ENCODE peak calls at places on chromosomes 4 and X, in six cellular contexts. One of them, this sample, is unnamed.

GRCh38 chrX:43423876-43424275 is 232.2 kb upstream of the MAOA start:
- DNase-seq in prostate gland: no peak
- DNase-seq in GM12878: no peak
- DNase-seq in dorsolateral prefrontal cortex: no peak
- DNase-seq in adrenal gland: no peak
- DNase-seq in right lobe of liver: no peak
- DNase-seq in this sample: no peak

GRCh38 chr4:6388713-6389112 is 83.7 kb downstream of the PPP2R2C start:
- DNase-seq in prostate gland: no peak
- DNase-seq in GM12878: no peak
- DNase-seq in dorsolateral prefrontal cortex: peak
- DNase-seq in adrenal gland: no peak
- DNase-seq in right lobe of liver: no peak
- DNase-seq in this sample: no peak

GRCh38 chrX:52265713-52266112 is 81.0 kb downstream of the MAGED4 start:
- DNase-seq in prostate gland: no peak
- DNase-seq in GM12878: no peak
- DNase-seq in dorsolateral prefrontal cortex: no peak
- DNase-seq in adrenal gland: no peak
- DNase-seq in right lobe of liver: no peak
- DNase-seq in this sample: no peak

GRCh38 chr4:169009281-169010124 is 552 bp downstream of the CBR4 start:
- DNase-seq in prostate gland: peak
- DNase-seq in GM12878: no peak
- DNase-seq in dorsolateral prefrontal cortex: peak
- DNase-seq in adrenal gland: peak
- DNase-seq in right lobe of liver: peak
- DNase-seq in this sample: peak

GRCh38 chr4:40719008-40719623 is 30.6 kb upstream of the NSUN7 start:
- DNase-seq in prostate gland: peak
- DNase-seq in GM12878: peak
- DNase-seq in dorsolateral prefrontal cortex: no peak
- DNase-seq in adrenal gland: peak
- DNase-seq in right lobe of liver: no peak
- DNase-seq in this sample: no peak

GRCh38 chr4:78150465-78150864 is 93.3 kb downstream of the FRAS1 start:
- DNase-seq in prostate gland: no peak
- DNase-seq in GM12878: no peak
- DNase-seq in dorsolateral prefrontal cortex: no peak
- DNase-seq in adrenal gland: no peak
- DNase-seq in right lobe of liver: no peak
- DNase-seq in this sample: no peak

GRCh38 chr4:168082379-168082778 is 10.0 kb upstream of the ANXA10 start:
- DNase-seq in prostate gland: no peak
- DNase-seq in GM12878: no peak
- DNase-seq in dorsolateral prefrontal cortex: no peak
- DNase-seq in adrenal gland: no peak
- DNase-seq in right lobe of liver: no peak
- DNase-seq in this sample: no peak

GRCh38 chrX:7889680-7890079 is 37.5 kb downstream of the PNPLA4 start:
- DNase-seq in prostate gland: no peak
- DNase-seq in GM12878: no peak
- DNase-seq in dorsolateral prefrontal cortex: no peak
- DNase-seq in adrenal gland: no peak
- DNase-seq in right lobe of liver: no peak
- DNase-seq in this sample: no peak

GRCh38 chr4:13640149-13640671 is 12.7 kb upstream of the BOD1L1 start:
- DNase-seq in prostate gland: no peak
- DNase-seq in GM12878: no peak
- DNase-seq in dorsolateral prefrontal cortex: no peak
- DNase-seq in adrenal gland: no peak
- DNase-seq in right lobe of liver: no peak
- DNase-seq in this sample: no peak

GRCh38 chr4:2942037-2942531 is 21.1 kb downstream of the NOP14 start:
- DNase-seq in prostate gland: no peak
- DNase-seq in GM12878: no peak
- DNase-seq in dorsolateral prefrontal cortex: no peak
- DNase-seq in adrenal gland: no peak
- DNase-seq in right lobe of liver: peak
- DNase-seq in this sample: peak

GRCh38 chr4:82419451-82419850 is 10.8 kb downstream of the HNRNPDL start:
- DNase-seq in prostate gland: no peak
- DNase-seq in GM12878: no peak
- DNase-seq in dorsolateral prefrontal cortex: no peak
- DNase-seq in adrenal gland: no peak
- DNase-seq in right lobe of liver: no peak
- DNase-seq in this sample: no peak

GRCh38 chrX:77422886-77423648 is 24.1 kb upstream of the FGF16 start:
- DNase-seq in prostate gland: no peak
- DNase-seq in GM12878: no peak
- DNase-seq in dorsolateral prefrontal cortex: no peak
- DNase-seq in adrenal gland: no peak
- DNase-seq in right lobe of liver: no peak
- DNase-seq in this sample: no peak

GRCh38 chrX:139930923-139931645 is 1.8 kb downstream of the ATP11C start:
- DNase-seq in prostate gland: peak
- DNase-seq in GM12878: no peak
- DNase-seq in dorsolateral prefrontal cortex: no peak
- DNase-seq in adrenal gland: peak
- DNase-seq in right lobe of liver: peak
- DNase-seq in this sample: no peak

GRCh38 chr4:5774416-5775056 is 63.5 kb downstream of the EVC start:
- DNase-seq in prostate gland: no peak
- DNase-seq in GM12878: no peak
- DNase-seq in dorsolateral prefrontal cortex: no peak
- DNase-seq in adrenal gland: no peak
- DNase-seq in right lobe of liver: no peak
- DNase-seq in this sample: peak

GRCh38 chr4:87589531-87589930 is 18.8 kb upstream of the DSPP start:
- DNase-seq in prostate gland: no peak
- DNase-seq in GM12878: no peak
- DNase-seq in dorsolateral prefrontal cortex: no peak
- DNase-seq in adrenal gland: peak
- DNase-seq in right lobe of liver: no peak
- DNase-seq in this sample: no peak

GRCh38 chr4:67327245-67327860 is 217.9 kb downstream of the CENPC start:
- DNase-seq in prostate gland: peak
- DNase-seq in GM12878: peak
- DNase-seq in dorsolateral prefrontal cortex: peak
- DNase-seq in adrenal gland: peak
- DNase-seq in right lobe of liver: no peak
- DNase-seq in this sample: no peak

GRCh38 chr4:138910914-138911336 is 104.7 kb upstream of the NOCT start:
- DNase-seq in prostate gland: peak
- DNase-seq in GM12878: no peak
- DNase-seq in dorsolateral prefrontal cortex: peak
- DNase-seq in adrenal gland: peak
- DNase-seq in right lobe of liver: peak
- DNase-seq in this sample: peak

GRCh38 chr4:153142700-153143438 is 61.4 kb upstream of the TRIM2 start:
- DNase-seq in prostate gland: peak
- DNase-seq in GM12878: no peak
- DNase-seq in dorsolateral prefrontal cortex: peak
- DNase-seq in adrenal gland: peak
- DNase-seq in right lobe of liver: peak
- DNase-seq in this sample: peak
- H3K4me3 ChIP-seq in prostate gland: no peak
- H3K4me3 ChIP-seq in GM12878: no peak
- H3K4me3 ChIP-seq in dorsolateral prefrontal cortex: no peak
- H3K4me3 ChIP-seq in adrenal gland: no peak
- H3K4me3 ChIP-seq in right lobe of liver: peak
- H3K4me3 ChIP-seq in this sample: peak

GRCh38 chrX:153468008-153468580 is 2.3 kb downstream of the HAUS7 start:
- DNase-seq in prostate gland: no peak
- DNase-seq in GM12878: no peak
- DNase-seq in dorsolateral prefrontal cortex: no peak
- DNase-seq in adrenal gland: no peak
- DNase-seq in right lobe of liver: no peak
- DNase-seq in this sample: no peak

GRCh38 chrX:153473126-153473525 is 2.8 kb upstream of the HAUS7 start:
- DNase-seq in prostate gland: no peak
- DNase-seq in GM12878: no peak
- DNase-seq in dorsolateral prefrontal cortex: no peak
- DNase-seq in adrenal gland: no peak
- DNase-seq in right lobe of liver: no peak
- DNase-seq in this sample: no peak

GRCh38 chrX:153469811-153470410 is 465 bp downstream of the HAUS7 start:
- DNase-seq in prostate gland: no peak
- DNase-seq in GM12878: no peak
- DNase-seq in dorsolateral prefrontal cortex: peak
- DNase-seq in adrenal gland: peak
- DNase-seq in right lobe of liver: no peak
- DNase-seq in this sample: no peak

GRCh38 chrX:153471663-153472280 is 1.4 kb upstream of the HAUS7 start:
- DNase-seq in prostate gland: no peak
- DNase-seq in GM12878: no peak
- DNase-seq in dorsolateral prefrontal cortex: no peak
- DNase-seq in adrenal gland: no peak
- DNase-seq in right lobe of liver: no peak
- DNase-seq in this sample: no peak

GRCh38 chrX:153470411-153471363 is at the start of gene HAUS7:
- DNase-seq in prostate gland: peak
- DNase-seq in GM12878: peak
- DNase-seq in dorsolateral prefrontal cortex: peak
- DNase-seq in adrenal gland: peak
- DNase-seq in right lobe of liver: peak
- DNase-seq in this sample: peak
- TF ChIP-seq CTCF in prostate gland: peak
- TF ChIP-seq CTCF in GM12878: peak
- TF ChIP-seq CTCF in dorsolateral prefrontal cortex: peak
- TF ChIP-seq CTCF in adrenal gland: peak
- TF ChIP-seq CTCF in right lobe of liver: peak
- TF ChIP-seq CTCF in this sample: peak

GRCh38 chrX:103398321-103398937 is 22.1 kb downstream of the BEX3 start:
- DNase-seq in prostate gland: no peak
- DNase-seq in GM12878: no peak
- DNase-seq in dorsolateral prefrontal cortex: no peak
- DNase-seq in adrenal gland: peak
- DNase-seq in right lobe of liver: no peak
- DNase-seq in this sample: no peak
- H3K27ac ChIP-seq in prostate gland: no peak
- H3K27ac ChIP-seq in GM12878: no peak
- H3K27ac ChIP-seq in dorsolateral prefrontal cortex: no peak
- H3K27ac ChIP-seq in adrenal gland: no peak
- H3K27ac ChIP-seq in right lobe of liver: no peak
- H3K27ac ChIP-seq in this sample: no peak

GRCh38 chr4:180057198-180057821 is 2185.9 kb upstream of the TENM3 start:
- DNase-seq in prostate gland: no peak
- DNase-seq in GM12878: no peak
- DNase-seq in dorsolateral prefrontal cortex: no peak
- DNase-seq in adrenal gland: peak
- DNase-seq in right lobe of liver: no peak
- DNase-seq in this sample: no peak

GRCh38 chr4:180058731-180059215 is 2184.4 kb upstream of the TENM3 start:
- DNase-seq in prostate gland: peak
- DNase-seq in GM12878: no peak
- DNase-seq in dorsolateral prefrontal cortex: peak
- DNase-seq in adrenal gland: peak
- DNase-seq in right lobe of liver: peak
- DNase-seq in this sample: no peak

GRCh38 chr4:180060159-180060889 is 2182.9 kb upstream of the TENM3 start:
- DNase-seq in prostate gland: no peak
- DNase-seq in GM12878: no peak
- DNase-seq in dorsolateral prefrontal cortex: no peak
- DNase-seq in adrenal gland: no peak
- DNase-seq in right lobe of liver: no peak
- DNase-seq in this sample: no peak

GRCh38 chr4:180057891-180058643 is 2185.1 kb upstream of the TENM3 start:
- DNase-seq in prostate gland: no peak
- DNase-seq in GM12878: no peak
- DNase-seq in dorsolateral prefrontal cortex: no peak
- DNase-seq in adrenal gland: peak
- DNase-seq in right lobe of liver: peak
- DNase-seq in this sample: no peak

GRCh38 chr4:180059216-180059881 is 2183.9 kb upstream of the TENM3 start:
- DNase-seq in prostate gland: no peak
- DNase-seq in GM12878: no peak
- DNase-seq in dorsolateral prefrontal cortex: no peak
- DNase-seq in adrenal gland: peak
- DNase-seq in right lobe of liver: no peak
- DNase-seq in this sample: no peak
- H3K4me3 ChIP-seq in prostate gland: peak
- H3K4me3 ChIP-seq in GM12878: peak
- H3K4me3 ChIP-seq in dorsolateral prefrontal cortex: peak
- H3K4me3 ChIP-seq in adrenal gland: peak
- H3K4me3 ChIP-seq in right lobe of liver: peak
- H3K4me3 ChIP-seq in this sample: peak

GRCh38 chrX:106037835-106038473 is 573 bp downstream of the SERPINA7 start:
- DNase-seq in prostate gland: no peak
- DNase-seq in GM12878: no peak
- DNase-seq in dorsolateral prefrontal cortex: no peak
- DNase-seq in adrenal gland: no peak
- DNase-seq in right lobe of liver: no peak
- DNase-seq in this sample: no peak

GRCh38 chrX:106036716-106037115 is 1.8 kb downstream of the SERPINA7 start:
- DNase-seq in prostate gland: no peak
- DNase-seq in GM12878: no peak
- DNase-seq in dorsolateral prefrontal cortex: no peak
- DNase-seq in adrenal gland: no peak
- DNase-seq in right lobe of liver: no peak
- DNase-seq in this sample: no peak

GRCh38 chrX:106039920-106040319 is 1.4 kb upstream of the SERPINA7 start:
- DNase-seq in prostate gland: no peak
- DNase-seq in GM12878: no peak
- DNase-seq in dorsolateral prefrontal cortex: no peak
- DNase-seq in adrenal gland: peak
- DNase-seq in right lobe of liver: no peak
- DNase-seq in this sample: no peak

GRCh38 chrX:106038625-106039024 is at the start of gene SERPINA7:
- DNase-seq in prostate gland: no peak
- DNase-seq in GM12878: no peak
- DNase-seq in dorsolateral prefrontal cortex: no peak
- DNase-seq in adrenal gland: no peak
- DNase-seq in right lobe of liver: no peak
- DNase-seq in this sample: no peak

DNA sequence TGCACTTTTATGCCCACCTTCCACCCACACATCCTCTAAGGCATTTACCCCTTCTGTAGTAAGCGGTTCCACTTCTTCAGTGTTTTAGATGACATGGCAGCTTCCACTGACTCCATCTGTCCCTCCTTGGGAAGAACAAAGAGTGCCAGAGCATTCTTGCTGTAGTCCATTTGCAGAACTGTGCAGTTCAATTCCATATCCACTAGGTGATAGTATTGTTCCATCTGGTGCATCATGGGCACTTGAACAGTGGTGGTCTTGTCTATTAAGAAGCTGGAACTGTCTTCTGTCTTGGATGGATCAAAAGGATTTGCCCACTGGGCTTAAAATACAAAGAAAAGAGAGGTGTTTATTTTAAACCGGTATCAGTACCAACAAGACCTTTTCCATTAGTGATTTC is 3.5 kb downstream of the SERPINA7 start:
- DNase-seq in prostate gland: no peak
- DNase-seq in GM12878: no peak
- DNase-seq in dorsolateral prefrontal cortex: no peak
- DNase-seq in adrenal gland: no peak
- DNase-seq in right lobe of liver: no peak
- DNase-seq in this sample: no peak
- TF ChIP-seq CTCF in prostate gland: no peak
- TF ChIP-seq CTCF in GM12878: peak
- TF ChIP-seq CTCF in dorsolateral prefrontal cortex: peak
- TF ChIP-seq CTCF in adrenal gland: peak
- TF ChIP-seq CTCF in right lobe of liver: peak
- TF ChIP-seq CTCF in this sample: no peak